ENCODE peak calls at places on chromosomes 3 and 15, in five cellular contexts. E, M, T, K and U are unnamed samples.

GRCh38 chr3:88219138-88219792 is 69.5 kb downstream of the C3orf38 start:
- DNase-seq in K (peak; percentile 22), T (peak; percentile 15), M (no peak), E (peak; percentile 37), U (peak; percentile 47)

GRCh38 chr3:69294014-69294771 is 91.7 kb downstream of the FRMD4B start:
- DNase-seq in K (no peak), E (no peak), M (no peak), T (peak; percentile 33), U (no peak)

GRCh38 chr3:128312271-128312670 is 154.4 kb downstream of the DNAJB8 start:
- DNase-seq in T (no peak), K (no peak), E (no peak), M (no peak), U (no peak)

GRCh38 chr3:101042996-101043686 is 49.9 kb upstream of the ABI3BP start:
- DNase-seq in K (no peak), E (no peak), M (no peak), T (no peak), U (no peak)

GRCh38 chr3:129046037-129046731 is 14.4 kb upstream of the GP9 start:
- DNase-seq in E (no peak), K (no peak), M (no peak), T (no peak), U (no peak)

GRCh38 chr3:31096661-31097060 is 202.2 kb upstream of the GADL1 start:
- DNase-seq in M (no peak), E (no peak), K (no peak), T (no peak), U (no peak)

GRCh38 chr3:10726787-10727186 is 89.2 kb upstream of the SLC6A11 start:
- DNase-seq in E (no peak), M (no peak), K (no peak), T (no peak), U (no peak)

GRCh38 chr3:105835606-105836005 is 33.2 kb downstream of the CBLB start:
- DNase-seq in E (no peak), T (no peak), M (no peak), K (no peak), U (no peak)

GRCh38 chr15:32033186-32033890 is 3.0 kb downstream of the CHRNA7 start:
- DNase-seq in T (no peak), K (no peak), E (no peak), M (no peak), U (no peak)

GRCh38 chr3:22923686-22924085 is 279.4 kb upstream of the UBE2E2 start:
- DNase-seq in E (no peak), M (no peak), T (no peak), K (no peak), U (no peak)

GRCh38 chr3:75001330-75001729 is 386.9 kb upstream of the CNTN3 start:
- DNase-seq in T (no peak), M (no peak), E (peak; percentile 4), K (no peak), U (no peak)

GRCh38 chr3:8848696-8849131 is 79.3 kb upstream of the OXTR start:
- DNase-seq in K (no peak), M (no peak), T (no peak), E (no peak), U (no peak)

GRCh38 chr3:37963635-37964034 is 27.0 kb upstream of the VILL start:
- DNase-seq in K (no peak), T (no peak), M (no peak), E (no peak), U (no peak)

GRCh38 chr3:131350506-131350905 is 31.1 kb upstream of the NUDT16 start:
- DNase-seq in M (no peak), K (no peak), T (no peak), E (no peak), U (no peak)

GRCh38 chr3:16060358-16060852 is 114.1 kb upstream of the GALNT15 start:
- DNase-seq in K (no peak), E (no peak), M (no peak), T (peak; percentile 77), U (no peak)

GRCh38 chr3:52299815-52300611 is 12.4 kb downstream of the GLYCTK start:
- DNase-seq in T (peak; percentile 36), K (no peak), E (no peak), M (no peak), U (no peak)

GRCh38 chr3:143084856-143085731 is 34.5 kb upstream of the CHST2 start:
- DNase-seq in M (no peak), T (peak; percentile 5), E (peak; percentile 40), K (peak; percentile 65), U (no peak)

GRCh38 chr3:72896996-72897757 is 9.3 kb downstream of the GXYLT2 start:
- DNase-seq in E (no peak), M (no peak), K (no peak), T (no peak), U (no peak)

GRCh38 chr15:99967841-99968371 is 234.7 kb upstream of the LYSMD4 start:
- DNase-seq in E (no peak), K (no peak), T (no peak), M (no peak), U (no peak)